ENCODE peak calls at places on chromosomes 5 and 9, in five cellular contexts. D is cardiac muscle cell, H is coronary artery, A is dorsolateral prefrontal cortex, J is progenitor cell of endocrine pancreas. F is an unnamed sample.

GRCh38 chr5:73709536-73710129 is 83.6 kb downstream of the ARHGEF28 start:
- DNase-seq in A (no peak), H (no peak), D (no peak), J (no peak), F (no peak)

GRCh38 chr9:118091221-118091620 is 387.0 kb downstream of the TLR4 start:
- DNase-seq in H (no peak), A (no peak), D (no peak), J (no peak), F (no peak)

GRCh38 chr9:126166866-126167265 is 159.8 kb upstream of the MVB12B start:
- DNase-seq in J (no peak), A (no peak), H (no peak), D (no peak), F (no peak)

GRCh38 chr5:158511454-158511853 is 588.3 kb downstream of the EBF1 start:
- DNase-seq in H (no peak), D (no peak), J (no peak), A (no peak), F (peak)

GRCh38 chr5:68522863-68523262 is 307.3 kb downstream of the PIK3R1 start:
- DNase-seq in J (no peak), D (no peak), H (no peak), A (no peak), F (no peak)

GRCh38 chr9:35059438-35059837 is 13.0 kb downstream of the VCP start:
- DNase-seq in H (no peak), D (no peak), J (no peak), A (no peak), F (no peak)

GRCh38 chr9:123642291-123643278 is 286.6 kb downstream of the CRB2 start:
- DNase-seq in J (no peak), H (no peak), D (peak), A (peak), F (no peak)

GRCh38 chr5:36179950-36180349 is 28.0 kb downstream of the SKP2 start:
- DNase-seq in D (no peak), H (no peak), A (no peak), J (no peak), F (no peak)

GRCh38 chr5:148388692-148389091 is 4.9 kb downstream of the FBXO38 start:
- DNase-seq in H (no peak), A (no peak), D (no peak), J (no peak), F (no peak)

GRCh38 chr9:127967151-127967809 is 13.5 kb downstream of the EEIG1 start:
- DNase-seq in A (no peak), H (no peak), D (no peak), J (no peak), F (no peak)

GRCh38 chr5:140823475-140823874 is 2.1 kb downstream of the PCDHA5 start:
- DNase-seq in D (no peak), A (no peak), J (no peak), H (no peak), F (no peak)

GRCh38 chr5:138752341-138752950 is 779 bp upstream of the CTNNA1 start:
- DNase-seq in H (no peak), J (no peak), A (no peak), D (peak), F (no peak)

DNA sequence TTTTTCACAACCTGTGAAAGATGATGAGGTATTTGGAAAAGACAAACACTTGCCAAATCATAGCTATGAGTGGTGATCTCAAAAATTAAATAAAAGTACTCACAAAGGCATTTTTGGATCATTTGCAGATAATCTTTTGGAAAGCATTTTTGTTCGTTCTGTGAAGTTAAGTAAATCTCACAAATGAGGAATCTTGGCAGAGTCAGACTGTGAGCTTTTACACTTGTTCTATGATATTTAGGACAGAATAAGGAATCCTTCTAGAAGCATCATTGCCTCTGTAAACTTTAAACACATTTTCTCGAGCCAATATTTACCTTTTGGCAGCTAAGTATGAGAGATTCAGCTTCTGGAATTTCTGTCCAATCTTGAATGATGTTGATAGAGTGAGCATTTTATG is 48.4 kb upstream of the SLCO6A1 start:
- DNase-seq in J (no peak), A (no peak), D (no peak), H (no peak), F (no peak)
- TF ChIP-seq CTCF in J (no peak), A (no peak), D (no peak), H (no peak), F (no peak)

GRCh38 chr5:173515526-173515925 is 100.9 kb downstream of the BOD1 start:
- DNase-seq in H (no peak), D (no peak), A (no peak), J (no peak), F (no peak)

GRCh38 chr5:173517648-173518047 is 98.8 kb downstream of the BOD1 start:
- DNase-seq in J (no peak), A (no peak), D (no peak), H (no peak), F (no peak)

GRCh38 chr5:173512637-173513435 is 103.6 kb downstream of the BOD1 start:
- DNase-seq in A (no peak), J (no peak), D (no peak), H (no peak), F (no peak)

GRCh38 chr5:173514666-173515065 is 101.8 kb downstream of the BOD1 start:
- DNase-seq in J (no peak), D (no peak), A (no peak), H (no peak), F (no peak)

GRCh38 chr5:173513521-173513991 is 102.9 kb downstream of the BOD1 start:
- DNase-seq in H (no peak), D (no peak), A (no peak), J (no peak), F (no peak)
- TF ChIP-seq CTCF in H (no peak), D (no peak), A (no peak), J (no peak), F (no peak)

GRCh38 chr9:97425992-97426336 is 14.1 kb downstream of the TDRD7 start:
- DNase-seq in A (no peak), H (no peak), D (no peak), J (no peak), F (no peak)

GRCh38 chr9:97430316-97430715 is 18.4 kb downstream of the TDRD7 start:
- DNase-seq in D (no peak), J (no peak), H (no peak), A (no peak), F (no peak)

GRCh38 chr9:97427885-97428284 is 16.0 kb downstream of the TDRD7 start:
- DNase-seq in A (no peak), H (no peak), J (no peak), D (no peak), F (no peak)

GRCh38 chr9:97425336-97425991 is 13.6 kb downstream of the TDRD7 start:
- DNase-seq in A (no peak), J (no peak), H (no peak), D (no peak), F (no peak)
- TF ChIP-seq CTCF in A (no peak), J (no peak), H (no peak), D (no peak), F (no peak)

DNA sequence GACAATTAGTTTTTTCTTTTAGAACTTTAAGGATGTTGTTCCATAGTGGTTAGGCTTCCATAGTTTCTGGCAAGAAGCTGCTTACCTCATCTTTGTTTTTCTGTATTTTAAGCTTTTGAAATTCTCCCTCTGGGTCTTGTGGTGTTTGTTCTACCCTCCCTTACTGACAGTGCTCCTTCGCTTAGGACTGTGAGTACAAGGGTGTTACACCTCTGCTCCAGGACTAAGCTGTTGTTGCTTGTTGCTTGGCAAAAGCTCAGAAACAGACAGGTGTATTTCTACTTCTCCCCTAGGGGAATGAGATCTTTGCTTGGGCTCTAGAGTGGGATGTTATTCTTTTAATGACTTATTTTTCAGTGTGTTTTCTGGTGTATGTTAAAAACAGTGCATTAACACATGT is 225.2 kb downstream of the WDR70 start:
- DNase-seq in A (no peak), D (no peak), J (no peak), H (no peak), F (no peak)
- TF ChIP-seq CTCF in A (no peak), D (no peak), J (no peak), H (no peak), F (no peak)

DNA sequence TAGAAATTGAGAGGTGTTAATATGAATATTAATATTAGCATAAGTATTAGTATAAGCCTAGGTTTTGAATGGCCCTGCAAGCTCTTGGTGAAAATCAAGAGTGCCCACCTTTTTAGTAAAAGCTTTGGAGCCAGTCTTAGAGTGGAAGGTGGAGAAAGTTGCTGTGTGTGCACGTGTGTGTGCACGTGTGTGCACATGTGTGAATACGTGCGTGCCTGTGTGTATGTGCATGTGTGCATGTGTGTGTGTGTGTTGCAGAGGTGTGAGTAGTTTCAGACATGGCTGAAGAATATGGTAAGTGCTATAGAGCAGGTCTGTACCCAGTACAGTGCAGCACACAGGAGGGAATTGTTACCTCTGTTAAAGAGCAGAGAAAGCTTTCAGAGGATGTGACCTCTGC is 74.3 kb downstream of the BOD1 start:
- DNase-seq in D (no peak), A (no peak), J (no peak), H (no peak), F (no peak)
- TF ChIP-seq CTCF in D (no peak), A (no peak), J (no peak), H (no peak), F (no peak)

DNA sequence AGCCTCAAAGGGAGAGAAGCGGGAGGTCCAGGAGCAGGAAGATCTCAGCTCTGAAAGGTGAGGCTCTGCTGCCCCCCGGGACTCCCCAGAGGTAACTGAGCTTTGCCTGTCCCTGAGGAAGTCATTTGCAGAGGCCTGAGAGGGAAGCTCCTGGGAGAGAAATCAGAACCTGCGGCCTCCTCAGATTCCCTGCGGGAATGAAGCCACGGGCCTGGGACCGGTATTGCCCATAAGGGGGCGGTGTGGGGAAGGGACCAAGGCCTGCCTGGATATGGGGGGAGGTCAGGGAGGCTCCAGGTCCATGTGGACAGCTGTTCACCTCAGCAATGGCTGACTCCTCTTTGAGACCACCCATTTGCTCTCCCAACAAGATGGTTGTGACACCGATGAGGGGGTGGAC is 1.3 kb downstream of the SPATA31E1 start:
- DNase-seq in H (no peak), D (no peak), A (no peak), J (no peak), F (no peak)
- TF ChIP-seq CTCF in H (no peak), D (peak), A (no peak), J (peak), F (no peak)

GRCh38 chr5:179274321-179275315 is 70.6 kb downstream of the ADAMTS2 start:
- DNase-seq in D (no peak), A (no peak), H (no peak), J (no peak), F (no peak)
- TF ChIP-seq CTCF in D (peak), A (no peak), H (no peak), J (peak), F (no peak)

DNA sequence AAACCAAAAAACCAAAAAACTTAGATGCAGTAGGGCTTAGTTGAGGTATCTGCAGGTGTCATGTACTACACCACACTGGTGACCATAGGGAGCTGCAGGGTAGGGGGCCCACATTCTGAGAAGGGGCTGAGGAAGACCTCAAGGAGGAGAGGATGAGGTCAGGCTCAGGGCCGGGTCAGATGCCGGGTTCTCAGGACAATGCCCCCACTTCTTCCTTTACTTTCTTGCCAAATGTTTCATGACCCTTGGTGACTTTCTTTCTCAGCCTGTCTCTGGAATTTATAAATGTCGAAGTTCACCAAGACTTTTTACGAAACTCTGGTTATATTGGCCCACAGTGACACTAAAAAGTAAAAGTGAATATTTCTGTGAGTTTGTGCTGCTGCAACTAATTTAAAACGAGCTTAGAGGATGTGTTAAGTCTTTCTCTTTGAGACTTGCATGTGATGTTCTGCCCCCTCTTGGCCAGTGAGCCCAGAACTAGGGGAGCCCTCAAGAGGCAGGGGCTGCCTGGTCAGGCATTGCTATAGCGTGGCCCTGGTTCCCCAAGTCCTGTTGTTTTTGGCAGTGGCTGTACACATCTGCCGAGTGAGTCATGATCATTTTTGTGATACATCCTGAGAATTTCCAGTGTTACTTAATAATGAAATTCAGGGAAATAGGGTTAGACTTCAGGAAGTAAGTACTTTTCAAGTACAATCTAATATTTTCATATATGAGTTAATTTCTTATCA is 11.2 kb downstream of the ACO1 start:
- DNase-seq in A (no peak), D (no peak), J (no peak), H (no peak), F (no peak)
- TF ChIP-seq CTCF in A (no peak), D (peak), J (no peak), H (no peak), F (no peak)

DNA sequence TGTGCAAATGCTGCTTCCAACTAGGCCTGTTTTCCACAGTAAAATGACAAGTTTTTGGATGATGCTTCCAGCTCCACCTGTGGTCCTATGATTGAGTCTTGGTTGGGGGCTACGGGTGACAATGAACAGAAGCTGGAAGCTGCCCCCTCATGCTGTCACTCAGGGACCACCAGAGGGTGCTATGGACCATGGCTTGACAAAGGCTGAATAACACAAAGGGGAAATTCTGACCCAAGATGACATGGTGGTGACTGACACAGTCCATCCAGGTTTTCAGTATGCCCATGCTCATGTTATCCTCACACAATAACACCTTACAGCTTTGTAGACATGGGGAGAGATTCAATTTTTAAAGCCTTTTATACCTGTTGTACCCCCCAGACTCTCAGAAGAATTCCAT is 23.9 kb upstream of the SAP30L start:
- DNase-seq in A (no peak), D (no peak), J (no peak), H (no peak), F (peak)
- TF ChIP-seq CTCF in A (no peak), D (peak), J (peak), H (no peak), F (peak)